ENCODE peak calls at places on chromosomes 12 and 14, in ten cellular contexts. J is ovary, D is left ventricle myocardium inferior, Z is cardiac fibroblast, M is lower leg skin, N is endothelial cell, A is neural progenitor cell, I is CD14-positive monocyte, H is AG04450, R is breast epithelium. C is an unnamed sample.

GRCh38 chr14:31761325-31761724 is 200.1 kb downstream of the NUBPL start:
- DNase-seq in I (no peak), M (no peak), D (no peak), N (no peak), J (no peak), A (no peak), R (no peak), H (no peak), Z (no peak), C (no peak)

GRCh38 chr12:53048033-53048779 is 1.7 kb upstream of the TNS2 start:
- DNase-seq in N (peak), I (no peak), J (peak), R (peak), Z (peak), H (no peak), D (peak), A (peak), M (no peak), C (no peak)

GRCh38 chr12:12265571-12266388 is 1.1 kb downstream of the LRP6 start:
- DNase-seq in J (no peak), M (no peak), A (no peak), N (no peak), R (no peak), D (no peak), H (no peak), I (no peak), Z (peak), C (no peak)

GRCh38 chr14:29724991-29725390 is 202.7 kb downstream of the PRKD1 start:
- DNase-seq in J (peak), D (no peak), H (no peak), A (peak), N (no peak), R (no peak), I (no peak), M (no peak), Z (peak), C (no peak)

GRCh38 chr14:104135121-104135903 is 3.1 kb upstream of the KIF26A start:
- DNase-seq in R (no peak), N (peak), A (peak), Z (peak), D (peak), J (peak), H (no peak), M (no peak), I (no peak), C (no peak)

GRCh38 chr14:54625158-54625557 is 58.2 kb downstream of the SAMD4A start:
- DNase-seq in N (no peak), Z (peak), R (no peak), M (no peak), J (no peak), D (no peak), I (no peak), H (peak), A (no peak), C (no peak)

GRCh38 chr12:109329710-109330109 is 18.0 kb upstream of the MYO1H start:
- DNase-seq in M (no peak), Z (no peak), N (no peak), J (no peak), H (no peak), A (no peak), R (no peak), D (no peak), I (no peak), C (no peak)

GRCh38 chr14:47422191-47422590 is 253.2 kb downstream of the MDGA2 start:
- DNase-seq in Z (no peak), J (no peak), R (no peak), M (no peak), A (peak), N (no peak), I (no peak), H (no peak), D (no peak), C (no peak)

GRCh38 chr14:101417434-101417833 is 143.9 kb upstream of the DIO3 start:
- DNase-seq in Z (no peak), M (no peak), R (no peak), H (no peak), D (no peak), J (no peak), N (no peak), I (no peak), A (no peak), C (no peak)

GRCh38 chr12:6376079-6376941 is 947 bp upstream of the SCNN1A start:
- DNase-seq in R (peak), Z (peak), J (peak), M (no peak), N (peak), D (no peak), H (no peak), I (no peak), A (peak), C (no peak)

GRCh38 chr14:30440986-30441385 is 118.0 kb upstream of the G2E3 start:
- DNase-seq in R (no peak), A (no peak), I (no peak), H (no peak), Z (no peak), N (no peak), D (no peak), J (no peak), M (no peak), C (no peak)

GRCh38 chr12:121499929-121500793 is 80.7 kb downstream of the KDM2B start:
- DNase-seq in D (peak), H (peak), A (peak), Z (peak), M (peak), I (peak), J (peak), N (peak), R (peak), C (peak)

GRCh38 chr14:104395276-104395675 is 184.3 kb upstream of the C14orf180 start:
- DNase-seq in A (no peak), R (no peak), H (no peak), M (no peak), I (no peak), J (no peak), D (no peak), N (no peak), Z (no peak), C (no peak)

GRCh38 chr14:105857816-105858675 is 331.7 kb downstream of the TMEM121 start:
- DNase-seq in M (no peak), I (peak), R (peak), J (peak), H (no peak), A (no peak), N (no peak), Z (no peak), D (peak), C (no peak)

GRCh38 chr14:57199911-57200310 is 68.8 kb downstream of the EXOC5 start:
- DNase-seq in M (no peak), H (no peak), N (no peak), I (no peak), D (no peak), R (no peak), J (no peak), A (no peak), Z (peak), C (no peak)

GRCh38 chr12:125331342-125332052 is 266.3 kb downstream of the AACS start:
- DNase-seq in A (no peak), J (no peak), I (no peak), R (no peak), M (no peak), D (no peak), Z (peak), N (no peak), H (no peak), C (no peak)

GRCh38 chr14:21267431-21267845 is 1.8 kb downstream of the HNRNPC start:
- DNase-seq in M (no peak), R (no peak), Z (no peak), D (no peak), A (no peak), I (no peak), N (no peak), H (no peak), J (no peak), C (no peak)

GRCh38 chr12:7121324-7121723 is 7.4 kb downstream of the RBP5 start:
- DNase-seq in N (no peak), R (no peak), I (no peak), M (no peak), D (no peak), H (no peak), A (no peak), J (no peak), Z (no peak), C (no peak)

GRCh38 chr12:95963104-95963503 is 20.0 kb downstream of the AMDHD1 start:
- DNase-seq in D (no peak), R (no peak), N (no peak), A (peak), M (no peak), J (no peak), Z (no peak), H (no peak), I (no peak), C (no peak)

GRCh38 chr12:26239127-26239500 is 43.7 kb downstream of the SSPN start:
- DNase-seq in M (no peak), D (no peak), I (no peak), N (no peak), Z (no peak), H (no peak), J (no peak), R (no peak), A (no peak), C (no peak)
- TF ChIP-seq CTCF in M (no peak), D (no peak), I (no peak), N (no peak), Z (no peak), H (no peak), J (no peak), R (no peak), A (no peak), C (no peak)

DNA sequence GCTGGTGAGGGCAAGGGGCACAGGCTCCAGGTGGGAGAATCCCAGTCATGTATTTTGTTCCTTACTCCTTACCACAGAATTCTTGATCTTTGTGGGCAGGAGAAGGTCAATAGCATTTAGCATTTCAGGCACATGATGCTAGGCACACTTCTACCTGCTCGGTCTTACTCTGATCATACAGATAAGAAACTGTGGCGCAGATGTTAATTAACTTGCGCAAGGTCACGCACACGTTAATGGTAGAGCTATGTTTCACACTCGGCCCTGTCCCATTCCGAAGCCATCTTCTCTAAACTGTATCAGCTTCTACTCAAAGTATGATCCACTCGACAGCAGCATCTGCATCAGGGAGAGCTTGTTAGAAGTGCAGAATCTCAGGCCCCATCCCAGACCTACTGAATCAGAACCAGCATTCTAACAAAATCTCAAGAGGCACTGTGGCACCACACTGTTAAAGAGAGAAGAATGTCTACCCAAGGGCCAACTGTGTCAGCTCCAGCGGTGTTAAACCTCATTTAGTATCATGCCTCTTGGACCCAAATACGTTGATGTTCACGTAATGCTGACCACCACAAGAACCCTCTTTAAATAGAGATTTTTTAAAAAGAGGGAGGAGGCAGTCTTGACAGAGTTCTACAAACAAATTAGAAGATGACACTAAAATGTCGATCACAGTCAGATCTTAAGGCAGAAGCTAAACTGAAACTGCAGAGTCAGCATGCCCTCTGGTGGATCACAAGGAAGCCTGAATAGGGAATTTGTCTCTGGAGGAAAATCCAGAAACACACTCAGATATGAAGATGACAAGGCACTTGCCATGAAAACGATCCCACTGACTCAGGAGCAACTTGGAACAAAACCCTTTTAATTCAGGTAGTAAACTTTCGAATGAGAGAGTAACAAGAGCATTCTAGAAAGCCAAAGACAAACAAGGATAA is 7.3 kb downstream of the STXBP6 start:
- DNase-seq in A (peak), D (no peak), I (no peak), M (no peak), J (no peak), N (peak), R (no peak), Z (peak), H (no peak), C (no peak)
- TF ChIP-seq CTCF in A (peak), D (peak), I (no peak), M (no peak), J (peak), N (peak), R (no peak), Z (peak), H (peak), C (no peak)

DNA sequence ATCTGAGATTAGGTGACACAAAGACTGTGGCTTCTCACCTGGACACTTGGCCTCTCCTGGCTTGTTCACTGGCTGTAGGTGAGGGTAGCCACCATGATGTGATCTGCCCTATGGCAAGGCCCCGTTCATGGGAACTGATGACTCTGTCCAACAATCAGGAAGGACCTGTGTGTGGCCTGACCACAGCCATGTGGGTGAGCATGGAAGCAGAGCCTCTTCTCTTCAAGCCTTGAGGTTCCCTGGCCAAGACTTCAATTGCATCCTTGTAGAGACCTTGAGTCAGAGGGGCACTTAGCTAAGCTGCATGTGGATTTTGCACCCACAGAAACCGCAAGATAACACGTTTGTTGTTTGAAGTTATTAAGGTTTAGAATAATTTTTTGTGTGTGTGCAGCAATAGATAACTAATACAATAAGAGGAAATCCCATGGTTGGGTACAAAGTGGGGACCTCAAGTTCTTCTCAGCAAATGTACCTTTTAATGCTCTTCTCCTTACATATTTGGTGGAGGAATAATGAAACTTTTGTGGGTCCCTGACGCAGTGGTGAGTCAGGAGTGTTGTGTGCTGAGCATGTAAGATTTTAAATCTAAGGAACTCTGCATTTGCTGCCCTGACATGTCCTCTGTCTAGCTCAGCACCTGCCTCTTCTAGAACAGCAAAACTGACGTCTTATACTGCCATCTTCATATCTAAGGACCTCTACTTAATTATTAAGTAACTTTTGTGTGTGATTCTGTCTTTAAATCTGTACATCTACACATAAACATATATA is 27.5 kb upstream of the PLEKHG7 start:
- DNase-seq in H (no peak), N (no peak), A (no peak), R (no peak), Z (no peak), M (no peak), I (no peak), D (no peak), J (no peak), C (no peak)
- TF ChIP-seq CTCF in H (no peak), N (no peak), A (no peak), R (no peak), Z (no peak), M (no peak), I (no peak), D (no peak), J (no peak), C (no peak)

GRCh38 chr14:77185093-77185465 is 3.5 kb downstream of the TMEM63C start:
- DNase-seq in Z (no peak), M (no peak), H (no peak), R (no peak), D (no peak), N (no peak), A (no peak), J (no peak), I (no peak), C (no peak)

GRCh38 chr14:77183896-77184295 is 2.3 kb downstream of the TMEM63C start:
- DNase-seq in Z (no peak), H (no peak), J (no peak), M (no peak), R (no peak), I (no peak), D (no peak), N (no peak), A (no peak), C (no peak)

GRCh38 chr14:77184396-77185092 is 2.9 kb downstream of the TMEM63C start:
- DNase-seq in R (peak), N (no peak), D (no peak), M (peak), Z (no peak), H (no peak), I (no peak), J (no peak), A (no peak), C (no peak)

GRCh38 chr14:77181124-77181602 is 435 bp upstream of the TMEM63C start:
- DNase-seq in N (no peak), I (no peak), D (no peak), M (no peak), R (no peak), H (no peak), Z (no peak), A (no peak), J (no peak), C (no peak)

GRCh38 chr14:77181603-77182437 is at the start of gene TMEM63C:
- DNase-seq in D (no peak), H (no peak), N (peak), Z (no peak), J (no peak), I (no peak), A (peak), M (no peak), R (peak), C (peak)
- TF ChIP-seq CTCF in D (no peak), H (no peak), N (no peak), Z (no peak), J (no peak), I (no peak), A (no peak), M (no peak), R (no peak), C (no peak)

GRCh38 chr14:22598099-22598895 is at the start of gene ABHD4:
- DNase-seq in J (peak), D (peak), I (peak), M (peak), A (peak), Z (peak), H (no peak), N (peak), R (peak), C (peak)
- TF ChIP-seq CTCF in J (no peak), D (no peak), I (peak), M (no peak), A (no peak), Z (no peak), H (no peak), N (no peak), R (no peak), C (no peak)

GRCh38 chr14:36207500-36207899 is 31.0 kb upstream of the PTCSC3 start:
- DNase-seq in I (no peak), R (no peak), Z (peak), A (peak), M (no peak), N (no peak), J (no peak), D (no peak), H (no peak), C (no peak)
- TF ChIP-seq CTCF in I (peak), R (no peak), Z (peak), A (peak), M (no peak), N (no peak), J (no peak), D (no peak), H (peak), C (no peak)

GRCh38 chr14:74860899-74861733 is 14.8 kb downstream of the PROX2 start:
- DNase-seq in R (peak), I (peak), D (peak), Z (peak), H (peak), A (peak), J (peak), N (peak), M (peak), C (peak)
- TF ChIP-seq CTCF in R (peak), I (peak), D (peak), Z (peak), H (peak), A (peak), J (peak), N (peak), M (no peak), C (no peak)

C was measured in activated B cell treated with CpG ODN at 0.5 μM for 24 hours.